ENCODE peak calls at places on chromosomes 13 and 19, in seven cellular contexts. One of them, this sample, is unnamed.

GRCh38 chr19:13095393-13095784 is 7.3 kb downstream of the LYL1 start:
- DNase-seq in stomach: no peak
- DNase-seq in left ventricle myocardium inferior: no peak
- DNase-seq in gastrocnemius medialis: no peak
- DNase-seq in astrocyte of the cerebellum: no peak
- DNase-seq in astrocyte of the spinal cord: no peak
- DNase-seq in HFF-Myc: no peak
- DNase-seq in this sample: no peak

GRCh38 chr19:19315444-19315843 is 4.9 kb downstream of the SUGP1 start:
- DNase-seq in astrocyte of the spinal cord: no peak
- DNase-seq in astrocyte of the cerebellum: no peak
- DNase-seq in HFF-Myc: no peak
- DNase-seq in gastrocnemius medialis: no peak
- DNase-seq in left ventricle myocardium inferior: no peak
- DNase-seq in stomach: no peak
- DNase-seq in this sample: no peak

GRCh38 chr19:3142292-3142670 is 6.4 kb downstream of the GNA15 start:
- DNase-seq in astrocyte of the spinal cord: peak; percentile 73
- DNase-seq in HFF-Myc: no peak
- DNase-seq in astrocyte of the cerebellum: no peak
- DNase-seq in gastrocnemius medialis: no peak
- DNase-seq in stomach: no peak
- DNase-seq in left ventricle myocardium inferior: no peak
- DNase-seq in this sample: no peak

GRCh38 chr13:111480976-111481375 is 160.5 kb downstream of the TEX29 start:
- DNase-seq in astrocyte of the spinal cord: no peak
- DNase-seq in astrocyte of the cerebellum: no peak
- DNase-seq in left ventricle myocardium inferior: no peak
- DNase-seq in gastrocnemius medialis: no peak
- DNase-seq in stomach: peak; percentile 29
- DNase-seq in HFF-Myc: no peak
- DNase-seq in this sample: no peak

GRCh38 chr13:38395505-38395803 is 45.8 kb downstream of the UFM1 start:
- DNase-seq in astrocyte of the spinal cord: no peak
- DNase-seq in gastrocnemius medialis: no peak
- DNase-seq in astrocyte of the cerebellum: no peak
- DNase-seq in HFF-Myc: no peak
- DNase-seq in stomach: no peak
- DNase-seq in left ventricle myocardium inferior: no peak
- DNase-seq in this sample: peak; percentile 54

GRCh38 chr19:19170053-19170945 is at the start of gene MEF2B:
- DNase-seq in stomach: peak; percentile 88
- DNase-seq in gastrocnemius medialis: peak; percentile 67
- DNase-seq in astrocyte of the cerebellum: no peak
- DNase-seq in HFF-Myc: no peak
- DNase-seq in left ventricle myocardium inferior: peak; percentile 77
- DNase-seq in astrocyte of the spinal cord: peak; percentile 55
- DNase-seq in this sample: peak; percentile 37

GRCh38 chr13:39415003-39415402 is 188.0 kb downstream of the LHFPL6 start:
- DNase-seq in gastrocnemius medialis: peak; percentile 12
- DNase-seq in HFF-Myc: no peak
- DNase-seq in left ventricle myocardium inferior: no peak
- DNase-seq in astrocyte of the cerebellum: peak; percentile 83
- DNase-seq in astrocyte of the spinal cord: peak; percentile 70
- DNase-seq in stomach: no peak
- DNase-seq in this sample: no peak

GRCh38 chr13:97977982-97978381 is 24.5 kb downstream of the IPO5 start:
- DNase-seq in stomach: no peak
- DNase-seq in astrocyte of the spinal cord: peak; percentile 7
- DNase-seq in HFF-Myc: no peak
- DNase-seq in astrocyte of the cerebellum: no peak
- DNase-seq in gastrocnemius medialis: no peak
- DNase-seq in left ventricle myocardium inferior: no peak
- DNase-seq in this sample: no peak

GRCh38 chr19:33100894-33101644 is 20.1 kb downstream of the GPATCH1 start:
- DNase-seq in left ventricle myocardium inferior: no peak
- DNase-seq in gastrocnemius medialis: no peak
- DNase-seq in HFF-Myc: no peak
- DNase-seq in astrocyte of the spinal cord: no peak
- DNase-seq in astrocyte of the cerebellum: no peak
- DNase-seq in stomach: peak; percentile 68
- DNase-seq in this sample: no peak

GRCh38 chr19:56725829-56726424 is 54.4 kb upstream of the ZNF835 start:
- DNase-seq in gastrocnemius medialis: no peak
- DNase-seq in left ventricle myocardium inferior: no peak
- DNase-seq in astrocyte of the spinal cord: no peak
- DNase-seq in HFF-Myc: no peak
- DNase-seq in stomach: no peak
- DNase-seq in astrocyte of the cerebellum: no peak
- DNase-seq in this sample: no peak

DNA sequence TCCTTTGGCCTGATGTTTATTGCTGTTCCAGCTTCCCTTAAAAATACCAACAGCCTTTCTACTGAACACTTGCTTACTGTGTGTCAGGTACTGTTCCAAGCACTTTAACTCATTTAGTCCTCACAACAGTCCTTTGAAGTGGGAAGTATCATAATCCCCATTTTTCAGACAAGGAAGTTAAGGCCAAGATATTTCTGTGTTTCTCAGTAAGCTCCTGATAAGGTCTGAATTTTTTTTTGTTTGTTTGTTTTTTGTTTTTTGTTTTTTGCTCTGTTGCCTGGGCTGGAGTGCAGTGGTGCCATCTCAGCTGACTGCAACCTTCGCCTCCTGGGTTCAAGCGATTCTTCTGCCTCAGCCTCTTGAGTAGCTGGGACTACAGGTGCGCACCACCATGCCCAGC is 7.5 kb downstream of the SNRPA start:
- DNase-seq in HFF-Myc: no peak
- DNase-seq in left ventricle myocardium inferior: no peak
- DNase-seq in astrocyte of the spinal cord: no peak
- DNase-seq in gastrocnemius medialis: no peak
- DNase-seq in astrocyte of the cerebellum: no peak
- DNase-seq in stomach: no peak
- DNase-seq in this sample: no peak
- H3K4me3 ChIP-seq in HFF-Myc: no peak overlapping the region
- H3K4me3 ChIP-seq in left ventricle myocardium inferior: no peak overlapping the region
- H3K4me3 ChIP-seq in astrocyte of the spinal cord: no peak overlapping the region
- H3K4me3 ChIP-seq in gastrocnemius medialis: no peak overlapping the region
- H3K4me3 ChIP-seq in astrocyte of the cerebellum: no peak overlapping the region
- H3K4me3 ChIP-seq in stomach: no peak overlapping the region
- H3K4me3 ChIP-seq in this sample: no peak overlapping the region

GRCh38 chr19:46788101-46788967 is at the start of gene SLC1A5:
- DNase-seq in astrocyte of the cerebellum: peak; percentile 85
- DNase-seq in left ventricle myocardium inferior: peak; percentile 96
- DNase-seq in gastrocnemius medialis: peak; percentile 86
- DNase-seq in stomach: peak; percentile 97
- DNase-seq in astrocyte of the spinal cord: peak; percentile 96
- DNase-seq in HFF-Myc: peak; percentile 92
- DNase-seq in this sample: peak; percentile 70
- TF ChIP-seq CTCF in astrocyte of the cerebellum: no peak
- TF ChIP-seq CTCF in left ventricle myocardium inferior: no peak
- TF ChIP-seq CTCF in gastrocnemius medialis: no peak
- TF ChIP-seq CTCF in stomach: no peak
- TF ChIP-seq CTCF in astrocyte of the spinal cord: no peak
- TF ChIP-seq CTCF in HFF-Myc: no peak
- TF ChIP-seq CTCF in this sample: no peak

GRCh38 chr19:38900816-38901215 is 1.0 kb downstream of the NFKBIB start:
- DNase-seq in astrocyte of the spinal cord: no peak
- DNase-seq in gastrocnemius medialis: no peak
- DNase-seq in HFF-Myc: no peak
- DNase-seq in left ventricle myocardium inferior: no peak
- DNase-seq in astrocyte of the cerebellum: no peak
- DNase-seq in stomach: no peak
- DNase-seq in this sample: no peak
- H3K4me3 ChIP-seq in astrocyte of the spinal cord: peak overlapping the region; percentile 77
- H3K4me3 ChIP-seq in gastrocnemius medialis: peak overlapping the region; percentile 91
- H3K4me3 ChIP-seq in HFF-Myc: peak overlapping the region; percentile 71
- H3K4me3 ChIP-seq in left ventricle myocardium inferior: peak overlapping the region; percentile 94
- H3K4me3 ChIP-seq in astrocyte of the cerebellum: peak overlapping the region; percentile 75
- H3K4me3 ChIP-seq in stomach: peak overlapping the region; percentile 74
- H3K4me3 ChIP-seq in this sample: peak overlapping the region; percentile 96

DNA sequence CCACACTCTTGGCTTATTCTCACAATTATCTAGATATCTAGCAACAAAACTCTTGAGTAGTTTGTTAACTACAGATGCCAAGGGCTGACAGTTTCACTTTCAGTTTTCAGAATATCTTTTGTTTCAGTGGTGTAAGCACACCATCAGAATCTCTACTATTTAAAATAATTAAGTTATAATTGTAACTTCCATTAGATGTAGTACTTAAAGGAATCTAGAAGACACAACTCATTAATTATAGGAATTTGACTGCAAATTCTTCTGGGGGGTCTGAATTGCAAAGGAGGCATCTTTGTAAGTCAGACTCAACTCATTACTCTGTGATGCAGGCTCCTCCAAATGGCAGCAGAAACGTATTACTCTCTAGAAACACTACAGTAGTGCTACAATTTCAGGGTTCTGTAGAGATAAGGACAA is 44.9 kb upstream of the USPL1 start:
- DNase-seq in left ventricle myocardium inferior: no peak
- DNase-seq in HFF-Myc: no peak
- DNase-seq in astrocyte of the cerebellum: no peak
- DNase-seq in astrocyte of the spinal cord: peak; percentile 80
- DNase-seq in stomach: no peak
- DNase-seq in gastrocnemius medialis: no peak
- DNase-seq in this sample: no peak
- TF ChIP-seq CTCF in left ventricle myocardium inferior: peak; percentile 32
- TF ChIP-seq CTCF in HFF-Myc: peak; percentile 21
- TF ChIP-seq CTCF in astrocyte of the cerebellum: peak; percentile 32
- TF ChIP-seq CTCF in astrocyte of the spinal cord: peak; percentile 40
- TF ChIP-seq CTCF in stomach: no peak
- TF ChIP-seq CTCF in gastrocnemius medialis: no peak
- TF ChIP-seq CTCF in this sample: peak; percentile 40

GRCh38 chr13:107753748-107754147 is 461.6 kb downstream of the LIG4 start:
- DNase-seq in gastrocnemius medialis: no peak
- DNase-seq in stomach: no peak
- DNase-seq in astrocyte of the spinal cord: no peak
- DNase-seq in left ventricle myocardium inferior: no peak
- DNase-seq in HFF-Myc: no peak
- DNase-seq in astrocyte of the cerebellum: no peak
- DNase-seq in this sample: no peak
- H3K4me3 ChIP-seq in gastrocnemius medialis: no peak overlapping the region
- H3K4me3 ChIP-seq in stomach: no peak overlapping the region
- H3K4me3 ChIP-seq in astrocyte of the spinal cord: no peak overlapping the region
- H3K4me3 ChIP-seq in left ventricle myocardium inferior: no peak overlapping the region
- H3K4me3 ChIP-seq in HFF-Myc: no peak overlapping the region
- H3K4me3 ChIP-seq in astrocyte of the cerebellum: no peak overlapping the region
- H3K4me3 ChIP-seq in this sample: no peak overlapping the region

GRCh38 chr13:65830411-65831172 is 1399.5 kb downstream of the PCDH9 start:
- DNase-seq in astrocyte of the cerebellum: no peak
- DNase-seq in left ventricle myocardium inferior: no peak
- DNase-seq in gastrocnemius medialis: no peak
- DNase-seq in HFF-Myc: no peak
- DNase-seq in stomach: no peak
- DNase-seq in astrocyte of the spinal cord: no peak
- DNase-seq in this sample: no peak

GRCh38 chr13:65829241-65830008 is 1400.7 kb downstream of the PCDH9 start:
- DNase-seq in stomach: no peak
- DNase-seq in astrocyte of the spinal cord: no peak
- DNase-seq in astrocyte of the cerebellum: no peak
- DNase-seq in HFF-Myc: no peak
- DNase-seq in left ventricle myocardium inferior: no peak
- DNase-seq in gastrocnemius medialis: no peak
- DNase-seq in this sample: no peak

GRCh38 chr13:65825039-65825438 is 1405.1 kb downstream of the PCDH9 start:
- DNase-seq in gastrocnemius medialis: no peak
- DNase-seq in HFF-Myc: no peak
- DNase-seq in left ventricle myocardium inferior: no peak
- DNase-seq in astrocyte of the spinal cord: no peak
- DNase-seq in stomach: no peak
- DNase-seq in astrocyte of the cerebellum: no peak
- DNase-seq in this sample: no peak
- TF ChIP-seq CTCF in gastrocnemius medialis: no peak
- TF ChIP-seq CTCF in HFF-Myc: no peak
- TF ChIP-seq CTCF in left ventricle myocardium inferior: no peak
- TF ChIP-seq CTCF in astrocyte of the spinal cord: no peak
- TF ChIP-seq CTCF in stomach: no peak
- TF ChIP-seq CTCF in astrocyte of the cerebellum: no peak
- TF ChIP-seq CTCF in this sample: no peak

GRCh38 chr19:15423130-15423529 is 4.3 kb upstream of the AKAP8L start:
- DNase-seq in astrocyte of the cerebellum: no peak
- DNase-seq in HFF-Myc: no peak
- DNase-seq in left ventricle myocardium inferior: no peak
- DNase-seq in stomach: no peak
- DNase-seq in astrocyte of the spinal cord: no peak
- DNase-seq in gastrocnemius medialis: no peak
- DNase-seq in this sample: no peak

GRCh38 chr19:15424692-15425272 is 6.0 kb upstream of the AKAP8L start:
- DNase-seq in HFF-Myc: no peak
- DNase-seq in stomach: no peak
- DNase-seq in left ventricle myocardium inferior: no peak
- DNase-seq in astrocyte of the cerebellum: no peak
- DNase-seq in gastrocnemius medialis: no peak
- DNase-seq in astrocyte of the spinal cord: no peak
- DNase-seq in this sample: no peak

GRCh38 chr19:15422311-15423075 is 3.7 kb upstream of the AKAP8L start:
- DNase-seq in astrocyte of the cerebellum: no peak
- DNase-seq in HFF-Myc: no peak
- DNase-seq in gastrocnemius medialis: no peak
- DNase-seq in left ventricle myocardium inferior: no peak
- DNase-seq in stomach: no peak
- DNase-seq in astrocyte of the spinal cord: no peak
- DNase-seq in this sample: no peak

GRCh38 chr19:15425321-15425950 is 6.6 kb upstream of the AKAP8L start:
- DNase-seq in stomach: no peak
- DNase-seq in HFF-Myc: no peak
- DNase-seq in left ventricle myocardium inferior: no peak
- DNase-seq in astrocyte of the cerebellum: no peak
- DNase-seq in astrocyte of the spinal cord: no peak
- DNase-seq in gastrocnemius medialis: no peak
- DNase-seq in this sample: no peak

DNA sequence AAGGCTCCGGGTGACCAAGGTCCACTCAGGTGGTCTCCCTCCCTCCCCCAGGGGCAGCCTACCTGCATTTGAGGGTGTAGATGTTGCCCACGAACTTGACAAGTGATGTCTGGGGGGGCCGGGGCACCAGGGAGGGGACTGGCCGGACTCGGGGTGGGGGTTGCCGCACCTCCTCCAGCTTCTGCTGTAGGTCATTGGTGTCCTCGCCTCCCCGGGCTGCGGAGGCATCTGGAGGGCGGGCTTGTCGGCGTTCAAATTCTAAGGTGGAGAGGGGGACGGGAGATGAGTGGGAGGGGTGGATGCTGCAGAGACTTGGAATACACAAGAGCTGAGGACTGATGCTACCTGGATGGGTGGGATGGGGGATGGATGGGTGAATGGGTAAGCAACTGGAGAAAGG is 5.3 kb upstream of the AKAP8L start:
- DNase-seq in left ventricle myocardium inferior: no peak
- DNase-seq in astrocyte of the cerebellum: no peak
- DNase-seq in astrocyte of the spinal cord: no peak
- DNase-seq in HFF-Myc: no peak
- DNase-seq in gastrocnemius medialis: no peak
- DNase-seq in stomach: no peak
- DNase-seq in this sample: no peak
- H3K4me3 ChIP-seq in left ventricle myocardium inferior: no peak overlapping the region
- H3K4me3 ChIP-seq in astrocyte of the cerebellum: no peak overlapping the region
- H3K4me3 ChIP-seq in astrocyte of the spinal cord: no peak overlapping the region
- H3K4me3 ChIP-seq in HFF-Myc: no peak overlapping the region
- H3K4me3 ChIP-seq in gastrocnemius medialis: no peak overlapping the region
- H3K4me3 ChIP-seq in stomach: no peak overlapping the region
- H3K4me3 ChIP-seq in this sample: no peak overlapping the region